ENCODE peak calls at places on chromosomes 4 and X, in six cellular contexts. X is stimulated activated CD8-positive, alpha-beta memory T cell treated with anti-CD3 and anti-CD28 coated beads, Interleukin-15, amount 100 ng/mL, for 1 hour; I is C1 segment of cervical spinal cord; M is activated CD8-positive, alpha-beta memory T cell treated with anti-CD3 and anti-CD28 coated beads for 48 hours; Y is GM23338; G is NCI-H2227 treated with DMSO at 0.1 percent for 48 hours. S is an unnamed sample.

GRCh38 chrX:22666441-22666840 is 333.3 kb upstream of the DDX53 start:
- DNase-seq in M (no peak), Y (peak), I (no peak), X (no peak), G (no peak), S (peak)

GRCh38 chr4:153004106-153004881 is 68.2 kb downstream of the FHDC1 start:
- DNase-seq in G (no peak), Y (no peak), I (no peak), X (no peak), M (no peak), S (no peak)

GRCh38 chr4:101175896-101176676 is 171.2 kb downstream of the PPP3CA start:
- DNase-seq in M (no peak), I (no peak), G (peak), X (no peak), Y (peak), S (no peak)

GRCh38 chr4:184421558-184422155 is 52.7 kb downstream of the IRF2 start:
- DNase-seq in I (no peak), G (no peak), M (no peak), X (no peak), Y (no peak), S (no peak)

GRCh38 chrX:10833299-10834169 is 213.1 kb upstream of the MID1 start:
- DNase-seq in I (no peak), X (no peak), G (no peak), Y (peak), M (no peak), S (peak)

GRCh38 chr4:182752158-182752910 is 164.9 kb downstream of the DCTD start:
- DNase-seq in I (no peak), M (no peak), X (no peak), Y (peak), G (no peak), S (no peak)

GRCh38 chrX:13179100-13179499 is 134.7 kb upstream of the FAM9C start:
- DNase-seq in G (no peak), Y (no peak), X (no peak), I (no peak), M (no peak), S (no peak)

GRCh38 chr4:142473218-142473959 is 372.7 kb downstream of the INPP4B start:
- DNase-seq in Y (no peak), X (no peak), M (no peak), I (no peak), G (no peak), S (no peak)

GRCh38 chr4:141860974-141861373 is 224.6 kb downstream of the IL15 start:
- DNase-seq in G (no peak), Y (peak), I (no peak), X (no peak), M (no peak), S (no peak)

GRCh38 chr4:150411527-150411926 is 170.4 kb upstream of the MAB21L2 start:
- DNase-seq in I (no peak), M (no peak), G (peak), Y (no peak), X (no peak), S (peak)

GRCh38 chr4:47271296-47271695 is 192.2 kb downstream of the COMMD8 start:
- DNase-seq in G (no peak), M (no peak), X (no peak), Y (no peak), I (no peak), S (peak)

GRCh38 chrX:30317308-30317707 is 8.1 kb upstream of the NR0B1 start:
- DNase-seq in X (no peak), G (no peak), I (no peak), Y (no peak), M (no peak), S (no peak)

GRCh38 chr4:141246243-141246642 is 25.5 kb downstream of the ZNF330 start:
- DNase-seq in I (no peak), Y (no peak), G (no peak), X (no peak), M (no peak), S (no peak)

GRCh38 chr4:85700362-85700761 is 225.4 kb downstream of the ARHGAP24 start:
- DNase-seq in G (no peak), I (no peak), M (no peak), X (no peak), Y (no peak), S (no peak)

GRCh38 chrX:33307954-33308353 is 96.6 kb upstream of the DMD start:
- DNase-seq in Y (no peak), X (no peak), M (no peak), I (no peak), G (no peak), S (no peak)

GRCh38 chr4:140099993-140100392 is 54.0 kb downstream of the MAML3 start:
- DNase-seq in Y (no peak), G (no peak), M (no peak), I (peak), X (no peak), S (peak)

GRCh38 chr4:60378010-60378409 is 822.1 kb upstream of the ADGRL3 start:
- DNase-seq in G (no peak), I (no peak), M (no peak), X (no peak), Y (no peak), S (no peak)

GRCh38 chr4:75146223-75146622 is 213.3 kb downstream of the PARM1 start:
- DNase-seq in M (no peak), G (no peak), I (no peak), X (no peak), Y (no peak), S (no peak)

GRCh38 chr4:137960371-137961050 is 281.6 kb downstream of the SLC7A11 start:
- DNase-seq in I (no peak), Y (no peak), G (no peak), X (no peak), M (no peak), S (peak)

GRCh38 chrX:76555816-76556215 is 128.3 kb downstream of the MAGEE1 start:
- DNase-seq in I (no peak), G (no peak), X (no peak), Y (peak), M (no peak), S (no peak)

GRCh38 chr4:61583696-61584095 is 383.6 kb downstream of the ADGRL3 start:
- DNase-seq in I (no peak), M (no peak), G (no peak), X (no peak), Y (no peak), S (no peak)

S was measured in Ammon's horn.